ENCODE peak calls at places on chromosomes 4 and X, in six cellular contexts. One of them, this sample, is unnamed.

GRCh38 chr4:92299152-92299551 is 4.6 kb upstream of the GRID2 start:
- DNase-seq in stomach: no peak
- DNase-seq in Peyer's patch: no peak
- DNase-seq in body of pancreas: no peak
- DNase-seq in thyroid gland: no peak
- DNase-seq in endothelial cell of umbilical vein: no peak
- DNase-seq in this sample: no peak

GRCh38 chrX:15498741-15499140 is 1.9 kb upstream of the BMX start:
- DNase-seq in thyroid gland: no peak
- DNase-seq in endothelial cell of umbilical vein: peak; percentile 71
- DNase-seq in Peyer's patch: no peak
- DNase-seq in body of pancreas: no peak
- DNase-seq in stomach: no peak
- DNase-seq in this sample: no peak

GRCh38 chrX:30592846-30593245 is 15.3 kb upstream of the TASL start:
- DNase-seq in thyroid gland: no peak
- DNase-seq in body of pancreas: no peak
- DNase-seq in endothelial cell of umbilical vein: no peak
- DNase-seq in stomach: no peak
- DNase-seq in Peyer's patch: no peak
- DNase-seq in this sample: no peak

GRCh38 chr4:47485047-47485692 is at the start of gene ATP10D:
- DNase-seq in endothelial cell of umbilical vein: peak; percentile 95
- DNase-seq in Peyer's patch: peak; percentile 97
- DNase-seq in thyroid gland: peak; percentile 97
- DNase-seq in stomach: peak; percentile 96
- DNase-seq in body of pancreas: peak; percentile 95
- DNase-seq in this sample: peak; percentile 97

GRCh38 chrX:18422325-18422724 is 3.1 kb upstream of the CDKL5 start:
- DNase-seq in body of pancreas: no peak
- DNase-seq in stomach: no peak
- DNase-seq in endothelial cell of umbilical vein: no peak
- DNase-seq in thyroid gland: no peak
- DNase-seq in Peyer's patch: no peak
- DNase-seq in this sample: no peak

GRCh38 chrX:52574416-52575275 is 57.8 kb upstream of the XAGE1B start:
- DNase-seq in thyroid gland: peak; percentile 32
- DNase-seq in Peyer's patch: peak; percentile 55
- DNase-seq in body of pancreas: peak; percentile 46
- DNase-seq in stomach: no peak
- DNase-seq in endothelial cell of umbilical vein: peak; percentile 41
- DNase-seq in this sample: peak; percentile 43

GRCh38 chr4:113148925-113149324 is 99.5 kb downstream of the ANK2 start:
- DNase-seq in Peyer's patch: no peak
- DNase-seq in stomach: no peak
- DNase-seq in thyroid gland: no peak
- DNase-seq in endothelial cell of umbilical vein: no peak
- DNase-seq in body of pancreas: no peak
- DNase-seq in this sample: no peak

GRCh38 chr4:172153694-172154093 is 340.5 kb downstream of the GALNTL6 start:
- DNase-seq in endothelial cell of umbilical vein: no peak
- DNase-seq in Peyer's patch: no peak
- DNase-seq in body of pancreas: no peak
- DNase-seq in stomach: no peak
- DNase-seq in thyroid gland: no peak
- DNase-seq in this sample: no peak

GRCh38 chrX:9611436-9612145 is 146.7 kb downstream of the TBL1X start:
- DNase-seq in stomach: no peak
- DNase-seq in thyroid gland: no peak
- DNase-seq in Peyer's patch: no peak
- DNase-seq in body of pancreas: no peak
- DNase-seq in endothelial cell of umbilical vein: peak; percentile 41
- DNase-seq in this sample: no peak

GRCh38 chrX:40003071-40003981 is 94.4 kb downstream of the BCOR start:
- DNase-seq in stomach: no peak
- DNase-seq in endothelial cell of umbilical vein: no peak
- DNase-seq in Peyer's patch: no peak
- DNase-seq in thyroid gland: no peak
- DNase-seq in body of pancreas: no peak
- DNase-seq in this sample: no peak

GRCh38 chr4:163665521-163666334 is 171.2 kb downstream of the TMA16 start:
- DNase-seq in body of pancreas: no peak
- DNase-seq in endothelial cell of umbilical vein: no peak
- DNase-seq in stomach: no peak
- DNase-seq in Peyer's patch: no peak
- DNase-seq in thyroid gland: no peak
- DNase-seq in this sample: no peak

GRCh38 chr4:10762541-10762940 is 78.0 kb upstream of the CLNK start:
- DNase-seq in body of pancreas: no peak
- DNase-seq in stomach: no peak
- DNase-seq in Peyer's patch: no peak
- DNase-seq in endothelial cell of umbilical vein: no peak
- DNase-seq in thyroid gland: no peak
- DNase-seq in this sample: no peak

GRCh38 chrX:23656684-23657083 is 10.6 kb upstream of the PRDX4 start:
- DNase-seq in Peyer's patch: no peak
- DNase-seq in stomach: no peak
- DNase-seq in body of pancreas: no peak
- DNase-seq in endothelial cell of umbilical vein: no peak
- DNase-seq in thyroid gland: no peak
- DNase-seq in this sample: no peak

GRCh38 chrX:110286126-110286525 is 31.8 kb downstream of the AMMECR1 start:
- DNase-seq in endothelial cell of umbilical vein: no peak
- DNase-seq in body of pancreas: no peak
- DNase-seq in thyroid gland: no peak
- DNase-seq in stomach: no peak
- DNase-seq in Peyer's patch: no peak
- DNase-seq in this sample: no peak

GRCh38 chr4:175871774-175872405 is 59.8 kb upstream of the GPM6A start:
- DNase-seq in body of pancreas: no peak
- DNase-seq in Peyer's patch: no peak
- DNase-seq in thyroid gland: no peak
- DNase-seq in endothelial cell of umbilical vein: no peak
- DNase-seq in stomach: no peak
- DNase-seq in this sample: no peak

GRCh38 chr4:4417886-4418285 is 31.0 kb downstream of the NSG1 start:
- DNase-seq in thyroid gland: no peak
- DNase-seq in stomach: peak; percentile 17
- DNase-seq in endothelial cell of umbilical vein: no peak
- DNase-seq in body of pancreas: no peak
- DNase-seq in Peyer's patch: peak; percentile 29
- DNase-seq in this sample: peak; percentile 12

GRCh38 chr4:2734618-2735017 is 21.5 kb downstream of the TNIP2 start:
- DNase-seq in stomach: no peak
- DNase-seq in thyroid gland: no peak
- DNase-seq in Peyer's patch: no peak
- DNase-seq in body of pancreas: no peak
- DNase-seq in endothelial cell of umbilical vein: no peak
- DNase-seq in this sample: no peak

GRCh38 chr4:87251104-87251503 is 30.7 kb upstream of the KLHL8 start:
- DNase-seq in body of pancreas: peak; percentile 39
- DNase-seq in stomach: peak; percentile 48
- DNase-seq in thyroid gland: peak; percentile 95
- DNase-seq in endothelial cell of umbilical vein: peak; percentile 42
- DNase-seq in Peyer's patch: no peak
- DNase-seq in this sample: no peak

GRCh38 chr4:29081230-29081955 is 1638.8 kb upstream of the PCDH7 start:
- DNase-seq in endothelial cell of umbilical vein: peak; percentile 65
- DNase-seq in body of pancreas: no peak
- DNase-seq in stomach: no peak
- DNase-seq in Peyer's patch: no peak
- DNase-seq in thyroid gland: no peak
- DNase-seq in this sample: no peak

GRCh38 chr4:25113915-25114904 is 46.0 kb downstream of the SEPSECS start:
- DNase-seq in stomach: no peak
- DNase-seq in Peyer's patch: no peak
- DNase-seq in endothelial cell of umbilical vein: no peak
- DNase-seq in body of pancreas: no peak
- DNase-seq in thyroid gland: no peak
- DNase-seq in this sample: no peak

GRCh38 chrX:13029341-13029740 is 15.1 kb downstream of the FAM9C start:
- DNase-seq in body of pancreas: peak; percentile 61
- DNase-seq in Peyer's patch: no peak
- DNase-seq in thyroid gland: peak; percentile 53
- DNase-seq in endothelial cell of umbilical vein: no peak
- DNase-seq in stomach: peak; percentile 71
- DNase-seq in this sample: peak; percentile 55

GRCh38 chr4:27779827-27780226 is 919.2 kb downstream of the STIM2 start:
- DNase-seq in stomach: no peak
- DNase-seq in endothelial cell of umbilical vein: no peak
- DNase-seq in Peyer's patch: no peak
- DNase-seq in thyroid gland: no peak
- DNase-seq in body of pancreas: no peak
- DNase-seq in this sample: no peak

GRCh38 chr4:7193040-7193958 is 961 bp downstream of the SORCS2 start:
- DNase-seq in thyroid gland: peak; percentile 55
- DNase-seq in endothelial cell of umbilical vein: no peak
- DNase-seq in body of pancreas: no peak
- DNase-seq in Peyer's patch: peak; percentile 43
- DNase-seq in stomach: no peak
- DNase-seq in this sample: peak; percentile 18

GRCh38 chr4:44425614-44426208 is 22.9 kb downstream of the KCTD8 start:
- DNase-seq in thyroid gland: peak; percentile 10
- DNase-seq in body of pancreas: no peak
- DNase-seq in stomach: no peak
- DNase-seq in Peyer's patch: no peak
- DNase-seq in endothelial cell of umbilical vein: peak; percentile 35
- DNase-seq in this sample: peak; percentile 44

GRCh38 chrX:11591712-11592351 is 73.9 kb downstream of the ARHGAP6 start:
- DNase-seq in Peyer's patch: no peak
- DNase-seq in body of pancreas: no peak
- DNase-seq in endothelial cell of umbilical vein: peak; percentile 1
- DNase-seq in stomach: no peak
- DNase-seq in thyroid gland: no peak
- DNase-seq in this sample: no peak

GRCh38 chr4:124903995-124904722 is 191.6 kb upstream of the ANKRD50 start:
- DNase-seq in body of pancreas: peak; percentile 66
- DNase-seq in endothelial cell of umbilical vein: peak; percentile 87
- DNase-seq in stomach: peak; percentile 62
- DNase-seq in thyroid gland: peak; percentile 61
- DNase-seq in Peyer's patch: no peak
- DNase-seq in this sample: no peak

GRCh38 chrX:30875957-30876356 is 13.1 kb downstream of the TAB3 start:
- DNase-seq in Peyer's patch: no peak
- DNase-seq in thyroid gland: no peak
- DNase-seq in stomach: no peak
- DNase-seq in body of pancreas: no peak
- DNase-seq in endothelial cell of umbilical vein: peak; percentile 3
- DNase-seq in this sample: no peak

GRCh38 chr4:23033796-23034195 is 341.1 kb downstream of the GBA3 start:
- DNase-seq in stomach: no peak
- DNase-seq in thyroid gland: no peak
- DNase-seq in body of pancreas: no peak
- DNase-seq in Peyer's patch: no peak
- DNase-seq in endothelial cell of umbilical vein: no peak
- DNase-seq in this sample: no peak

GRCh38 chrX:11097920-11098319 is 13.2 kb upstream of the HCCS start:
- DNase-seq in thyroid gland: no peak
- DNase-seq in stomach: no peak
- DNase-seq in Peyer's patch: no peak
- DNase-seq in body of pancreas: no peak
- DNase-seq in endothelial cell of umbilical vein: no peak
- DNase-seq in this sample: no peak

GRCh38 chr4:159673221-159673620 is 570.3 kb downstream of the RAPGEF2 start:
- DNase-seq in body of pancreas: no peak
- DNase-seq in stomach: no peak
- DNase-seq in endothelial cell of umbilical vein: no peak
- DNase-seq in thyroid gland: no peak
- DNase-seq in Peyer's patch: no peak
- DNase-seq in this sample: no peak

GRCh38 chrX:120791013-120791643 is 84.5 kb downstream of the CT47B1 start:
- DNase-seq in endothelial cell of umbilical vein: peak; percentile 70
- DNase-seq in Peyer's patch: peak; percentile 56
- DNase-seq in body of pancreas: peak; percentile 87
- DNase-seq in stomach: peak; percentile 43
- DNase-seq in thyroid gland: peak; percentile 17
- DNase-seq in this sample: peak; percentile 83

DNA sequence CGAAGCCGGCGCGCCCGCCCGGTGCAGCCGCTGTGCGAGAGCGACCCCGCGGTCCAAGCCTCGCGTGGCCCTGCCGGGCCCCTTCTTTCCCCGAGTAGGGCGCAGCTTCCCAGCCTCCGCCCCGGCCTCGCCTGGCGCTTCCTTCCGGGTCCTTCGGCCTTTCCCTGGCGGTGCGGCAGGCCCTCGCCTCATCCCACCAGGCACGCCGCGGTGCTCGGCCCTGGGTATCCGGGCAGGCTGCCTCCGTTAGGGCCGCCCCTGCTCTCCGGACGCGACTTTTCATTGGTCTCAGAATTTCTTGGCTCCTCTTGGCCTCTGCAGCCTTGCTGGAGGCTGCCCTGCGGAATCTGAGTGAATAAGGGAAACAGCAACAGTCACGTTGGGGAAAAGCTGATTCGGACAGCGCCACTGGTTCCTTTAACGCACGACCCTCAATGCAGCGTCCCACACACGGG is 429 bp downstream of the UVSSA start:
- DNase-seq in endothelial cell of umbilical vein: peak; percentile 89
- DNase-seq in stomach: peak; percentile 72
- DNase-seq in body of pancreas: peak; percentile 81
- DNase-seq in Peyer's patch: peak; percentile 76
- DNase-seq in thyroid gland: peak; percentile 74
- DNase-seq in this sample: peak; percentile 72
- TF ChIP-seq POLR2A in endothelial cell of umbilical vein: peak; percentile 85
- TF ChIP-seq POLR2A in stomach: no peak
- TF ChIP-seq POLR2A in body of pancreas: peak; percentile 62
- TF ChIP-seq POLR2A in Peyer's patch: no peak
- TF ChIP-seq POLR2A in thyroid gland: no peak
- TF ChIP-seq POLR2A in this sample: no peak

GRCh38 chr4:82201805-82202636 is 171.8 kb downstream of the HNRNPD start:
- DNase-seq in endothelial cell of umbilical vein: peak; percentile 59
- DNase-seq in thyroid gland: peak; percentile 2
- DNase-seq in body of pancreas: peak; percentile 34
- DNase-seq in Peyer's patch: peak; percentile 79
- DNase-seq in stomach: peak; percentile 54
- DNase-seq in this sample: peak; percentile 75
- TF ChIP-seq CTCF in endothelial cell of umbilical vein: peak; percentile 58
- TF ChIP-seq CTCF in thyroid gland: no peak
- TF ChIP-seq CTCF in body of pancreas: peak; percentile 67
- TF ChIP-seq CTCF in Peyer's patch: peak; percentile 83
- TF ChIP-seq CTCF in stomach: peak; percentile 32
- TF ChIP-seq CTCF in this sample: no peak

DNA sequence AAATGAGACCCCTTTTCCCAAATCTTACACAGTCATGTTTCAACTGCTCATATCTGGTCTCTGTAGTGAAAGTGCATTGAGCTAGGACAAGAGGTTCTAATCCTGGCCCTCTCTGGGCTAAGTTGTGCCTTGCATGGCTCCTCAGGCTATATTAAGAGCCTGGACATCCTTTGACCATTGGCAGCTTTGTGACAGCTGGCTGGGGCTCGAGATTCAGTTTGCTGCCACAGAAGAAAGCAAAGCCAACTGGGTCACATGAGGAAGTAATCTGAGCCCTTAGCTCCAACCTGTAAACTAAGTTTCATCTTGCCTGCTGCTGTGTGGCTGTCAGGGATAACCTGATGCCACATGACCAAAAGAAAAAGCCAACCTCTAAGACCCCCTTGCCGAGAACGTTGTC is 51.8 kb upstream of the JADE1 start:
- DNase-seq in endothelial cell of umbilical vein: no peak
- DNase-seq in thyroid gland: peak; percentile 73
- DNase-seq in Peyer's patch: no peak
- DNase-seq in body of pancreas: peak; percentile 64
- DNase-seq in stomach: peak; percentile 43
- DNase-seq in this sample: no peak
- H3K27ac ChIP-seq in endothelial cell of umbilical vein: no peak overlapping the region
- H3K27ac ChIP-seq in thyroid gland: no peak overlapping the region
- H3K27ac ChIP-seq in Peyer's patch: no peak overlapping the region
- H3K27ac ChIP-seq in body of pancreas: no peak overlapping the region
- H3K27ac ChIP-seq in stomach: no peak overlapping the region
- H3K27ac ChIP-seq in this sample: no peak overlapping the region

GRCh38 chr4:26583538-26583864 is 383 bp upstream of the TBC1D19 start:
- DNase-seq in body of pancreas: no peak
- DNase-seq in stomach: no peak
- DNase-seq in endothelial cell of umbilical vein: no peak
- DNase-seq in Peyer's patch: no peak
- DNase-seq in thyroid gland: no peak
- DNase-seq in this sample: no peak
- TF ChIP-seq POLR2A in body of pancreas: no peak
- TF ChIP-seq POLR2A in stomach: no peak
- TF ChIP-seq POLR2A in endothelial cell of umbilical vein: no peak
- TF ChIP-seq POLR2A in Peyer's patch: no peak
- TF ChIP-seq POLR2A in thyroid gland: no peak
- TF ChIP-seq POLR2A in this sample: no peak